ENCODE peak calls at places on chromosomes 5 and 9, in six cellular contexts. K, P, E, Q, J and V are unnamed samples.

GRCh38 chr9:125902224-125902623 is 155.1 kb downstream of the PBX3 start:
- DNase-seq in E (no peak), J (peak; percentile 67), P (peak; percentile 53), K (no peak), Q (no peak), V (no peak)

GRCh38 chr5:106759581-106759980 is 911.2 kb downstream of the EFNA5 start:
- DNase-seq in K (no peak), P (peak; percentile 8), Q (no peak), E (no peak), J (no peak), V (no peak)

GRCh38 chr9:99000480-99001395 is 57.0 kb downstream of the COL15A1 start:
- DNase-seq in K (peak; percentile 59), Q (peak; percentile 28), P (peak; percentile 68), J (peak; percentile 44), E (peak; percentile 55), V (peak; percentile 23)

GRCh38 chr5:16870878-16871277 is 65.2 kb downstream of the MYO10 start:
- DNase-seq in J (no peak), E (no peak), Q (no peak), P (no peak), K (no peak), V (no peak)

GRCh38 chr9:129471201-129472019 is 149.5 kb downstream of the C9orf50 start:
- DNase-seq in K (no peak), E (no peak), J (no peak), Q (no peak), P (no peak), V (no peak)

GRCh38 chr9:120265791-120266190 is 314.2 kb downstream of the CDK5RAP2 start:
- DNase-seq in J (no peak), Q (no peak), K (no peak), E (no peak), P (no peak), V (no peak)

GRCh38 chr5:36156124-36156601 is 4.3 kb downstream of the SKP2 start:
- DNase-seq in J (peak; percentile 78), Q (peak; percentile 66), E (no peak), K (no peak), P (peak; percentile 63), V (no peak)

GRCh38 chr9:121404906-121405305 is 34.9 kb upstream of the STOM start:
- DNase-seq in K (no peak), E (no peak), P (no peak), Q (no peak), J (peak; percentile 40), V (no peak)

GRCh38 chr5:151799407-151799806 is 27.7 kb downstream of the G3BP1 start:
- DNase-seq in E (no peak), Q (no peak), P (peak; percentile 28), J (peak; percentile 25), K (no peak), V (no peak)

GRCh38 chr9:385818-386398 is 171.2 kb downstream of the DOCK8 start:
- DNase-seq in E (peak; percentile 38), K (peak; percentile 47), J (peak; percentile 53), P (peak; percentile 22), Q (peak; percentile 17), V (no peak)

GRCh38 chr5:173643964-173644363 is 27.5 kb upstream of the BOD1 start:
- DNase-seq in E (no peak), Q (no peak), P (peak; percentile 16), K (no peak), J (no peak), V (peak; percentile 44)

GRCh38 chr5:174736351-174736721 is 12.0 kb downstream of the MSX2 start:
- DNase-seq in J (no peak), Q (no peak), E (no peak), P (peak; percentile 87), K (peak; percentile 38), V (no peak)

GRCh38 chr5:149486726-149487635 is 64.3 kb downstream of the CSNK1A1 start:
- DNase-seq in K (peak; percentile 68), E (no peak), Q (peak; percentile 45), P (peak; percentile 75), J (peak; percentile 86), V (no peak)

GRCh38 chr9:108467653-108468324 is 388.0 kb downstream of the ACTL7B start:
- DNase-seq in Q (no peak), E (no peak), P (peak; percentile 50), J (no peak), K (no peak), V (no peak)

GRCh38 chr5:171845857-171846785 is 60.5 kb downstream of the SMIM23 start:
- DNase-seq in E (no peak), P (no peak), K (no peak), J (no peak), Q (no peak), V (no peak)

DNA sequence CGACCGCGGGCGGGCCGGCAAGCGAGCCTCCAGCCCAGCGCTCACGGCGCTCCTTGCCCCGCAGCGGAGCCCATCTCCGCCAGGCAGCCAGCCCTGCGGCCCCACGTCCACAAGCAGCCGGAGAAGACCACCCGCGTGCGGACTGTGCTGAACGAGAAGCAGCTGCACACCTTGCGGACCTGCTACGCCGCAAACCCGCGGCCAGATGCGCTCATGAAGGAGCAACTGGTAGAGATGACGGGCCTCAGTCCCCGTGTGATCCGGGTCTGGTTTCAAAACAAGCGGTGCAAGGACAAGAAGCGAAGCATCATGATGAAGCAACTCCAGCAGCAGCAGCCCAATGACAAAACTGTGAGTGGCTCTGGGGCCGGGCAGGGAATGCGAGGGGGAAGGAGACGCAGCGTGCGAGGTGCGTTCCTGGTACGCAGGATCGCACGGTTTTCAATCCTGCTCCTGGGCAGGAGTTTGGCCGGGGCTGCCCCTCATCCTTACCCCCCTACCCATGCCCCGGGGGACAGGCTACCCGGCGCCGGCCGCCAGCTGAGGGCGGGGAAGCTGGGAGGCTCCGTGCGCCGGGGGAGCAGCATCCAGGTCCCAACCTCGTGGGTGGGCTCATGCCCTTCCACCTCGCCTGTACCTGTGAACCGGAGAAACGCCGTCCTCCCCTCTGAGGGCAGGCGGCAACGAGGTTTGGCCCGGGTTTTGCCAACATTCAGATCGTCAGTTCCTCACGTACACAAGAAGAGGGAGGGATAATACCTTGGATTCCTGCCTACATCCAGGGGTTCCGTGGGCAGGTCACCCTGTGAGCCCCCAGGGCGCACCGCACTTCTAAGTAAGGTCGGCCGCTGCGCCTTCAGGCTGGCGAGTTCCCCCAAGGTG is 6.6 kb downstream of the ISL1 start:
- DNase-seq in E (no peak), P (no peak), Q (no peak), J (no peak), K (no peak), V (no peak)
- TF ChIP-seq EZH2 in E (no peak), P (peak; percentile 72), Q (no peak), J (peak; percentile 97), K (no peak), V (no peak)

DNA sequence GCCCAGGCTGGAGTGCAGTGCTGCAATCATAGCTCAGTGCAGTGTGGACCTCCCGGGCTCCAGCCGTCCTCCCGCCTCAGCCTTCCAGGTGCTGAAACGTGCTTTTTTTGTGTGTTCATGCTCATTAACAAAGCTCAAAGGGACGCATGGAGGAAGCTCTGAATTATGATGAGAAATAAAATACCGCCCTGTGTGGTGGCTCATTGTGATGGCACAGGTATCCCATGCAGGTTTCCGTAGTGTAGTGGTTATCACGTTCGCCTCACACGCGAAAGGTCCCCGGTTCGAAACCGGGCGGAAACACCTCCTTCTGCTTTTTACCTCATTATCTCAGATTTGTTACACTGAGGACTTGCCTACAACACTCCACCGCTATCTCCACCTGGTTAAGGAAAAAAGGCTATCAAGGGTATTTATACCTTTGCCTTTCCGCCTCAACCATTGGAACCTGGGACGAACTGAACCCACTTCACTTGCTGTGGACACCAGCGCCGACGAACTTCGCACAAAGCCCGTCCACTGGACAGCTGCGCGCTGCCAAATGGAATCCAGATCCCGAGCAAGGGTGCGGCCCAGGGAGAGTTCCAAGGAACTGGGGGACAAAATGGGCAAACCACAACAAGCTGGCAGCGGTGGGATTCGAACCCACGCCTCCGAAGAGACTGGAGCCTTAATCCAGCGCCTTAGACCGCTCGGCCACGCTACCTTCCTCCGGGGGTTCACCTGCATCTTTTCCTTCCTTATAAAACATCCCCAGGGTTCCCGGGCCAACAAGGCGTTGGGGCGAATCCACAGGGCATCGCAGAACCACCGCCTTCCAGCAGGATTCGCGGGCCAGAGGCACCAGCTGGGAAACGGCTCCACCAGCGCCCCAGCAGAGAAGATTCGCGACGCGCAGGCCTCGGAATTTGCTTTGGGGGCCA is 26.3 kb downstream of the OR2V2 start:
- DNase-seq in J (peak; percentile 95), E (peak; percentile 69), Q (peak; percentile 86), K (no peak), P (peak; percentile 60), V (peak; percentile 84)
- TF ChIP-seq EZH2 in J (no peak), E (no peak), Q (no peak), K (no peak), P (no peak), V (no peak)

GRCh38 chr5:1158647-1159340 is 42.6 kb upstream of the SLC6A19 start:
- DNase-seq in J (no peak), Q (no peak), E (no peak), K (no peak), P (no peak), V (no peak)

GRCh38 chr5:1155191-1156032 is 43.5 kb upstream of the SLC12A7 start:
- DNase-seq in E (no peak), K (no peak), J (no peak), Q (no peak), P (no peak), V (no peak)

GRCh38 chr5:1156033-1156753 is 44.3 kb upstream of the SLC12A7 start:
- DNase-seq in J (no peak), Q (no peak), P (no peak), E (no peak), K (no peak), V (no peak)

GRCh38 chr5:1159341-1159675 is 42.1 kb upstream of the SLC6A19 start:
- DNase-seq in J (no peak), P (no peak), K (no peak), E (no peak), Q (no peak), V (no peak)

DNA sequence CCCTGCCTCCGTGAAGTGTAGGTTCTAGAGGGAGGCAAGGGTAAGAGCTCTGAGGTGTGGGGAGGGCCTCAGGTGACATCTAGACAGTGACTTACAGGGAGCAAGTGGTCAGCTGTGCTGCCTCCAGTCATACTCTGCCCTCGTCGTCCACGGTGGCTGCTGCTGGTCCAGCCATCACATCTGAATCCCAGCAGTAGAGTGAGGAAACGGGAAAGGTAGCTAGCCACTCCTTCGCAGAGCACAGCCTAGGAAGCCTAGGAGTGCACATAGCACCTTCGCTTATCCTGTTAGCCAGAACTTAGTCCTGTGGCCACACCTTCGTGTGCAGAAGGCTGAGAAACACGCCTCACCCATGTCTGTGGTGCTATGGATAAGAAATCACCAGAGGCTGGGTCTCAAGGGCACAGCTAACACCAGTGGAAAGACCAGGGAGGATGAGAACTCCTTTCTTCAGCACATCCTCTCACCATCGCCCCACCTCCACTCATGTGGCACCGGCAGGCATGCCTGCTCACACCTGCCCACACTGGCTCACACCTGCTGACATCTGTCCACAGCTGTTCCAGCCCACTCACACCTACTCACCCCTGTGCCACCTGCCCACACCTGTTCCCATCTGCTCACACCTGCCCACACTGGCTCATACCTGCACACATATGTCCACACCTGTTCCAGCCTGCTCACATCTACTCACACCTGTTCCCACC is 44.5 kb upstream of the SLC6A19 start:
- DNase-seq in Q (no peak), J (no peak), K (no peak), P (no peak), E (no peak), V (no peak)
- TF ChIP-seq EZH2 in Q (peak; percentile 5), J (no peak), K (no peak), P (no peak), E (no peak), V (no peak)

GRCh38 chr5:122077451-122078115 is 476 bp downstream of the LOX start:
- DNase-seq in J (peak; percentile 41), Q (no peak), E (no peak), K (no peak), P (no peak), V (no peak)
- TF ChIP-seq EZH2 in J (no peak), Q (no peak), E (no peak), K (no peak), P (no peak), V (no peak)

GRCh38 chr9:6692891-6693361 is 47.4 kb upstream of the GLDC start:
- DNase-seq in J (no peak), K (no peak), E (no peak), Q (no peak), P (no peak), V (no peak)
- TF ChIP-seq EZH2 in J (no peak), K (no peak), E (no peak), Q (no peak), P (no peak), V (no peak)